ENCODE peak calls at places on chromosome 17, in nine cellular contexts. P is SJSA1; O is tibial artery; V is CD8-positive, alpha-beta memory T cell; Y is stomach; N is gastrocnemius medialis; F is lower lobe of right lung; W is IMR-90; K is PC-3. A is an unnamed sample. For H3K36me3, the result is how much of the 10 kb centered on the place peaks cover.

GRCh38 chr17:76597156-76598003 is 11.7 kb upstream of the ST6GALNAC2 start:
- DNase-seq in P (no peak), O (no peak), V (no peak), Y (no peak), N (no peak), F (peak), W (no peak), K (peak), A (peak)

GRCh38 chr17:44273607-44274006 is 5.7 kb upstream of the SLC4A1 start:
- DNase-seq in P (no peak), O (no peak), V (no peak), Y (no peak), N (no peak), F (no peak), W (no peak), K (no peak), A (peak)

GRCh38 chr17:81735181-81736102 is 23.4 kb downstream of the SLC25A10 start:
- DNase-seq in P (no peak), O (peak), V (no peak), Y (peak), N (no peak), F (peak), W (peak), K (peak), A (no peak)

GRCh38 chr17:58982626-58983025 is 124.1 kb downstream of the TRIM37 start:
- DNase-seq in P (no peak), O (no peak), V (no peak), Y (no peak), N (no peak), F (no peak), W (no peak), K (no peak), A (no peak)

GRCh38 chr17:43341705-43342600 is 56.8 kb upstream of the ARL4D start:
- DNase-seq in P (peak), O (no peak), V (no peak), Y (no peak), N (no peak), F (no peak), W (peak), K (peak), A (no peak)

GRCh38 chr17:76515291-76515949 is 14.2 kb upstream of the RHBDF2 start:
- DNase-seq in P (peak), O (peak), V (peak), Y (peak), N (peak), F (peak), W (peak), K (no peak), A (peak)

GRCh38 chr17:62905233-62905632 is 60.8 kb upstream of the TANC2 start:
- DNase-seq in P (no peak), O (no peak), V (no peak), Y (no peak), N (no peak), F (no peak), W (no peak), K (no peak), A (no peak)

GRCh38 chr17:19003966-19004600 is 481 bp downstream of the FAM83G start:
- DNase-seq in P (no peak), O (no peak), V (peak), Y (peak), N (no peak), F (no peak), W (peak), K (no peak), A (peak)

DNA sequence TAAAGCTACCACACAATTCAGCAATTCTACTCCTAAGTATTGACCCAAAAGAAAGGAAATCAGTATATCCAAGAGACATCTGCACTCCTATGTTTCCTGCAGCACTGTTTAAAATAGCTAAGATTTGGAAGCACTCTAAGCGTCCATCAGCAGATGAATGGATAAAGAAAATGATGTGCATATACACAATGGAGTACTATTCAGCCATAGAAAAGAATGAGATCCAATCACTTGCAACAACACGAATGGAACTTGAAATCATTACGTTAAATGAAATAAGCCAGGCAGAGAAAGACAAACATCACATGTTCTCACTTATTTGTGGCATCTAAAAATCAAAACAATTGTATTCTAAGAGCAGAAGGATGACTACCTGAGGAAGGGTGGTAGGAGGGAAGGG is 1.5 kb downstream of the SLFN11 start:
- DNase-seq in P (no peak), O (no peak), V (no peak), Y (no peak), N (no peak), F (no peak), W (no peak), K (no peak), A (no peak)
- H3K4me3 ChIP-seq in P (no peak), O (no peak), V (no peak), Y (no peak), N (no peak), F (peak), W (no peak), K (no peak), A (no peak)

DNA sequence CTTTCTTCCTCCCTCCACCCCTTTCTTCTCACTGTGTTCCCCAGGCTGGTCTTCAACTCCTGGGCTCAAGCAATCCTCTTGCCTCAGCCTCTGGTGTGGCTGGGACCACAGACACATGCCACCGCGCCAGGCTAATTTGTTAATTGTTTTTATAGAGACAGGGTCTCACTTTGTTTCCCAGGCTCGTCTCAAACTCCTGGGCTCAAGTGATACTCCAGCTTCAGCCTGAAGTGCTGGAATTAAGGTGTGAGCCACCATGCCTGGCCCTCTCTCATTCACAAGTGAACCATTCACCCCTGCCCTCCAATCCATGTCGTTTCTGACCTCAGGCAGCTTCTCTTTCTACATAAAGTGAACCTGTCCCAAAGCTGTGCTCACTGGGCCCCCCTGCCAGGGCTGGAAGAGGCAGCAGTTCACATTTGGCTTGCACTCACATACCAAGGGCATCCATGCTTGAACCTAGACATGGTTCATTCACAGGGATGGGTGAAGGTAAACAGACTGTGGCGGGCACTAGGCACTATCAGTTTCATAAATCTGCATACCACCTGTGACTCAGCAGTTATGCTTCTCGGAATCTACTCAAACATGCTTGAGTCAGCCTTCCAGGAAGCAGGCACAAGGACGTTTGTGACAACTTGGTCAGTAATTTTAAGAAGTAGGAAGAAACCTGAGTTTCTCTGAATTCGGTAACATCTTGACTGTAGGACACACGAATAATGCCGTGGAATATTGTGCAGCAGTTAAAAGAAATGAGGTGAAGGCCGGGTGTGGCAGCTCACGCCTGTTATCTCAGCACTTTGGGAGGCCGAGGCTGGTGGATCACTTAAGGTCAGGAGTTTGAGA is 6.0 kb upstream of the RNF213 start:
- DNase-seq in P (peak), O (peak), V (peak), Y (peak), N (no peak), F (no peak), W (peak), K (peak), A (peak)
- H3K27ac ChIP-seq in P (peak), O (peak), V (peak), Y (peak), N (peak), F (peak), W (peak), K (peak), A (peak)

DNA sequence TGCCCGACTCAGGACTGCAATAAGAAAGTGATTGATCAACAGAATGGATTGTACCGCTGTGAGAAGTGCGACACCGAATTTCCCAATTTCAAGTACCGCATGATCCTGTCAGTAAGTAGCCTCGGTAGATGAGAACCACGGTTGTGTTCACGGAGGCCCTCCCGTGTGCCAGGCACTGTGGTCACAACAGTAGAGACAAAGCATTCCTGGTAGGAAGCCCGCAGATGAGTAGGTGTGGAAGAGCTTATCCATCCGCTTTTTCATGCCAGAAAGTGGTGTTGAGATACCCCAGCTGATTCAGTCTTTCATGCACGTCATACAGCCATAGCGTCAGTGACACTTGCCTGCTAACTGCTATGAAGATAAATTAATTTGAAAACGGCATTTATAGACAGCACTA is 58.9 kb downstream of the RPA1 start:
- DNase-seq in P (no peak), O (no peak), V (peak), Y (no peak), N (no peak), F (no peak), W (no peak), K (no peak), A (no peak)
- H3K36me3 ChIP-seq in P (half or more), O (half or more), V (under half), Y (half or more), N (half or more), F (half or more), W (under half), K (under half), A (under half)

DNA sequence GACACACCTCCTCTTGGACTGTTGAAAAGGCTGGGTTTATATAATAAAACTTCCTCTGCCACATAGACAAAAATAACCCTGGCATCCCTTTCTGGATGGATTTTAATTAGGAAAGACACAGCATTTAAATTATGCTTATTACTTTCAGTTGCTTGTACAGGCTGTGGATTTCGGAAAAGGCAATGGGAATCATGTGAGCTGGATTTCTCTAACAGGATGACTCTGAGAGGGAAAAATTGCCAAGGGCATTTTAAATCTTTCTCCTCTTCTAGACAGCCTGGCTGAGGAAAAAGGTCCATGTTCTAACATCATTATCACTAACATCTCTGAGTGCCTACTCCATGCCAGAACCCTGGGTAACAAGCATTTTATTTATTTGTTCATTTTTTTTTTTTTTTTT is 76.0 kb downstream of the HLF start:
- DNase-seq in P (no peak), O (no peak), V (no peak), Y (no peak), N (no peak), F (no peak), W (no peak), K (no peak), A (no peak)
- H3K4me3 ChIP-seq in P (no peak), O (no peak), V (no peak), Y (no peak), N (no peak), F (no peak), W (no peak), K (no peak), A (no peak)

DNA sequence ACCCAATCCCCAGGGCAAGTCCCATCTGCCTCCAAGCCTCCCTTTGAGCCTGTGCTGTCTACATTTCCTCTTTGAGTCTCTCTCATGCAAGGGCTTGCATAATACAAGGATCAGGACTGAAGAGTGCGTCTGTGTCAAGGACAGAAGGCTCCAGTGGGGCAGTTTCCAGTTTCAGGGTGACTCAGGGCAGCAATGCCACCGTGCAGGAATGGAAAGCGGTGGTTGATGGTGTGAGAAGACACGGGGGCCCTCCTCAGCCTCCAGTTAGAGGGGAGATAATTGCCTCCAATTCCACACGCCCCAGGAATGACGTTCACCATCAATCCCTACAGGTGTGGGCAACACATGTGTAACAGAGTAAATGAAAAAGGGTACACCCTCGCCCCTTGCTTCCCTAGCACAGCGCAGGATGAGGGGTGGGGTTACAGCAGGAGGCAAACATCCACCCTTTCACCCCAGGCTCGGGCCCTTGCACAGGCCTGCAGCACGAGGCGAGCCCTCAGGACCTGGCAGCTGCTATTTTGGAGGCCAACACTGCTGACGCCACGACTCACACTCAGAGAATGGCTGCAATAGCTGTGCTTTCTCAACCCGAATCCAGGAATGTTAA is 24.8 kb upstream of the SLC25A19 start:
- DNase-seq in P (no peak), O (no peak), V (no peak), Y (no peak), N (no peak), F (peak), W (peak), K (no peak), A (no peak)
- H3K27ac ChIP-seq in P (no peak), O (no peak), V (no peak), Y (peak), N (no peak), F (peak), W (no peak), K (no peak), A (no peak)

GRCh38 chr17:16036261-16036660 is 36.6 kb downstream of the TTC19 start:
- DNase-seq in P (no peak), O (no peak), V (no peak), Y (no peak), N (no peak), F (no peak), W (no peak), K (no peak), A (no peak)
- H3K36me3 ChIP-seq in P (half or more), O (half or more), V (under half), Y (half or more), N (half or more), F (half or more), W (under half), K (half or more), A (half or more)